ENCODE peak calls at places on chromosome 11, in five cellular contexts. One of them, this sample, is unnamed.

GRCh38 chr11:118979434-118979833 is 7.9 kb downstream of the FOXR1 start:
- DNase-seq in erythroblast: no peak
- DNase-seq in naive thymus-derived CD8-positive, alpha-beta T cell: no peak
- DNase-seq in body of pancreas: no peak
- DNase-seq in GM23248: no peak
- DNase-seq in this sample: no peak

GRCh38 chr11:67275606-67276409 is 9.5 kb downstream of the GRK2 start:
- DNase-seq in body of pancreas: peak
- DNase-seq in GM23248: no peak
- DNase-seq in naive thymus-derived CD8-positive, alpha-beta T cell: peak
- DNase-seq in erythroblast: no peak
- DNase-seq in this sample: no peak

GRCh38 chr11:67276821-67277230 is 10.6 kb downstream of the GRK2 start:
- DNase-seq in naive thymus-derived CD8-positive, alpha-beta T cell: peak
- DNase-seq in body of pancreas: peak
- DNase-seq in GM23248: peak
- DNase-seq in erythroblast: peak
- DNase-seq in this sample: no peak

GRCh38 chr11:90329043-90329442 is 106.2 kb upstream of the CHORDC1 start:
- DNase-seq in erythroblast: no peak
- DNase-seq in GM23248: no peak
- DNase-seq in naive thymus-derived CD8-positive, alpha-beta T cell: no peak
- DNase-seq in body of pancreas: no peak
- DNase-seq in this sample: no peak

GRCh38 chr11:47941907-47942558 is 38.3 kb upstream of the PTPRJ start:
- DNase-seq in erythroblast: peak
- DNase-seq in naive thymus-derived CD8-positive, alpha-beta T cell: no peak
- DNase-seq in body of pancreas: no peak
- DNase-seq in GM23248: no peak
- DNase-seq in this sample: no peak

GRCh38 chr11:118609380-118610219 is 2.2 kb downstream of the PHLDB1 start:
- DNase-seq in naive thymus-derived CD8-positive, alpha-beta T cell: no peak
- DNase-seq in erythroblast: peak
- DNase-seq in body of pancreas: peak
- DNase-seq in GM23248: peak
- DNase-seq in this sample: no peak

GRCh38 chr11:86670179-86670578 is 2.2 kb downstream of the ME3 start:
- DNase-seq in erythroblast: no peak
- DNase-seq in GM23248: no peak
- DNase-seq in body of pancreas: no peak
- DNase-seq in naive thymus-derived CD8-positive, alpha-beta T cell: no peak
- DNase-seq in this sample: no peak

GRCh38 chr11:61684870-61685610 is 4.8 kb downstream of the DAGLA start:
- DNase-seq in body of pancreas: no peak
- DNase-seq in GM23248: no peak
- DNase-seq in naive thymus-derived CD8-positive, alpha-beta T cell: no peak
- DNase-seq in erythroblast: no peak
- DNase-seq in this sample: no peak

GRCh38 chr11:45423036-45423435 is 136.9 kb upstream of the SYT13 start:
- DNase-seq in GM23248: no peak
- DNase-seq in body of pancreas: no peak
- DNase-seq in naive thymus-derived CD8-positive, alpha-beta T cell: no peak
- DNase-seq in erythroblast: no peak
- DNase-seq in this sample: no peak

GRCh38 chr11:128341280-128341679 is 246.1 kb downstream of the ETS1 start:
- DNase-seq in body of pancreas: no peak
- DNase-seq in erythroblast: no peak
- DNase-seq in naive thymus-derived CD8-positive, alpha-beta T cell: peak
- DNase-seq in GM23248: peak
- DNase-seq in this sample: no peak

GRCh38 chr11:1878134-1879031 is 13.3 kb downstream of the PRR33 start:
- DNase-seq in GM23248: no peak
- DNase-seq in naive thymus-derived CD8-positive, alpha-beta T cell: no peak
- DNase-seq in erythroblast: no peak
- DNase-seq in body of pancreas: peak
- DNase-seq in this sample: no peak

GRCh38 chr11:59265735-59266134 is 53.0 kb upstream of the MPEG1 start:
- DNase-seq in erythroblast: no peak
- DNase-seq in GM23248: no peak
- DNase-seq in naive thymus-derived CD8-positive, alpha-beta T cell: no peak
- DNase-seq in body of pancreas: no peak
- DNase-seq in this sample: no peak

GRCh38 chr11:58525037-58525614 is 17.2 kb upstream of the OR5B21 start:
- DNase-seq in GM23248: no peak
- DNase-seq in erythroblast: no peak
- DNase-seq in naive thymus-derived CD8-positive, alpha-beta T cell: peak
- DNase-seq in body of pancreas: no peak
- DNase-seq in this sample: no peak

GRCh38 chr11:119729581-119730346 is 764 bp upstream of the NECTIN1 start:
- DNase-seq in body of pancreas: peak
- DNase-seq in erythroblast: no peak
- DNase-seq in GM23248: peak
- DNase-seq in naive thymus-derived CD8-positive, alpha-beta T cell: peak
- DNase-seq in this sample: peak

GRCh38 chr11:109808569-109808968 is 284.6 kb upstream of the ZC3H12C start:
- DNase-seq in naive thymus-derived CD8-positive, alpha-beta T cell: no peak
- DNase-seq in body of pancreas: no peak
- DNase-seq in GM23248: peak
- DNase-seq in erythroblast: peak
- DNase-seq in this sample: no peak

GRCh38 chr11:12215192-12215591 is 104.8 kb downstream of the MICAL2 start:
- DNase-seq in body of pancreas: no peak
- DNase-seq in GM23248: no peak
- DNase-seq in naive thymus-derived CD8-positive, alpha-beta T cell: no peak
- DNase-seq in erythroblast: no peak
- DNase-seq in this sample: peak

GRCh38 chr11:64729851-64730382 is 6.9 kb upstream of the NRXN2 start:
- DNase-seq in naive thymus-derived CD8-positive, alpha-beta T cell: peak
- DNase-seq in GM23248: peak
- DNase-seq in body of pancreas: peak
- DNase-seq in erythroblast: no peak
- DNase-seq in this sample: no peak

GRCh38 chr11:33802414-33802950 is 28.2 kb upstream of the FBXO3 start:
- DNase-seq in erythroblast: no peak
- DNase-seq in GM23248: peak
- DNase-seq in body of pancreas: peak
- DNase-seq in naive thymus-derived CD8-positive, alpha-beta T cell: no peak
- DNase-seq in this sample: peak